ENCODE peak calls at places on chromosomes 2 and 18, in five cellular contexts. A is midbrain; O is smooth muscle cell of the brain vasculature; J is tibial artery; W is activated naive CD8-positive, alpha-beta T cell treated with anti-CD3 and anti-CD28 coated beads for 36 hours. X is an unnamed sample.
A peak's percentile ranks its signal among the peaks of the same experiment; 100 is the strongest.

GRCh38 chr18:3093624-3094354 is 80.8 kb upstream of the LPIN2 start:
- DNase-seq in A (no peak), O (no peak), J (no peak), W (no peak), X (no peak)

GRCh38 chr2:99729104-99729503 is 239.3 kb upstream of the REV1 start:
- DNase-seq in A (no peak), O (no peak), J (no peak), W (no peak), X (no peak)

GRCh38 chr2:10204326-10205200 is 82.0 kb downstream of the RRM2 start:
- DNase-seq in A (no peak), O (no peak), J (no peak), W (no peak), X (no peak)

GRCh38 chr2:24304098-24304497 is 56.2 kb downstream of the ITSN2 start:
- DNase-seq in A (peak; percentile 52), O (no peak), J (peak; percentile 88), W (no peak), X (peak; percentile 73)

GRCh38 chr2:42100696-42101585 is 53.1 kb downstream of the PKDCC start:
- DNase-seq in A (no peak), O (no peak), J (peak; percentile 36), W (peak; percentile 49), X (no peak)

GRCh38 chr2:239736358-239737143 is 288.6 kb downstream of the NDUFA10 start:
- DNase-seq in A (no peak), O (no peak), J (no peak), W (no peak), X (no peak)

GRCh38 chr2:168244318-168244717 is 3.1 kb downstream of the STK39 start:
- DNase-seq in A (no peak), O (no peak), J (no peak), W (peak; percentile 38), X (no peak)

GRCh38 chr2:224904390-224904789 is 137.9 kb downstream of the DOCK10 start:
- DNase-seq in A (no peak), O (no peak), J (no peak), W (no peak), X (no peak)

GRCh38 chr2:21118302-21118920 is 5.4 kb upstream of the TDRD15 start:
- DNase-seq in A (peak; percentile 52), O (peak; percentile 7), J (peak; percentile 43), W (no peak), X (no peak)

GRCh38 chr2:164126960-164127359 is 391.2 kb upstream of the FIGN start:
- DNase-seq in A (peak; percentile 4), O (no peak), J (no peak), W (no peak), X (no peak)

GRCh38 chr2:120905298-120905697 is 169.6 kb downstream of the GLI2 start:
- DNase-seq in A (no peak), O (no peak), J (no peak), W (no peak), X (no peak)

GRCh38 chr2:60466161-60466702 is 87.2 kb downstream of the BCL11A start:
- DNase-seq in A (no peak), O (no peak), J (no peak), W (no peak), X (no peak)

GRCh38 chr2:223779877-223780276 is 57.5 kb downstream of the AP1S3 start:
- DNase-seq in A (no peak), O (no peak), J (no peak), W (peak; percentile 48), X (no peak)

GRCh38 chr18:45617284-45617683 is 2.0 kb downstream of the SLC14A2 start:
- DNase-seq in A (no peak), O (no peak), J (peak; percentile 93), W (no peak), X (peak; percentile 74)

GRCh38 chr2:23533014-23533730 is 148.2 kb downstream of the KLHL29 start:
- DNase-seq in A (no peak), O (peak; percentile 69), J (no peak), W (no peak), X (no peak)

GRCh38 chr2:241898681-241899270 is 29.2 kb downstream of the RTP5 start:
- DNase-seq in A (no peak), O (no peak), J (peak; percentile 15), W (no peak), X (no peak)

X was measured in thoracic aorta.